ENCODE peak calls at places on chromosomes 1 and 21, in seven cellular contexts. F is prostate gland; R is left ventricle myocardium inferior; Y is CD8-positive, alpha-beta memory T cell; O is neural progenitor cell; C is cardiac muscle cell; L is mesendoderm. Q is an unnamed sample. For H3K4me1 and H3K36me3, the result is how much of the 10 kb centered on the place peaks cover.

GRCh38 chr21:33299181-33299752 is 25.5 kb upstream of the IFNAR1 start:
- DNase-seq in F (no peak), R (no peak), Y (peak), O (no peak), C (no peak), L (peak), Q (no peak)

GRCh38 chr1:25442178-25442577 is 11.5 kb downstream of the MACO1 start:
- DNase-seq in F (no peak), R (no peak), Y (no peak), O (no peak), C (no peak), L (peak), Q (no peak)

GRCh38 chr1:116403506-116404136 is 30.6 kb downstream of the ATP1A1 start:
- DNase-seq in F (no peak), R (no peak), Y (no peak), O (no peak), C (no peak), L (no peak), Q (no peak)

GRCh38 chr1:172446547-172446946 is 2.7 kb upstream of the PIGC start:
- DNase-seq in F (no peak), R (no peak), Y (no peak), O (no peak), C (no peak), L (no peak), Q (no peak)

GRCh38 chr1:172360511-172360910 is 60.0 kb upstream of the C1orf105 start:
- DNase-seq in F (peak), R (no peak), Y (no peak), O (peak), C (no peak), L (peak), Q (no peak)

GRCh38 chr1:226984521-226985238 is 44.6 kb downstream of the COQ8A start:
- DNase-seq in F (no peak), R (peak), Y (no peak), O (no peak), C (no peak), L (no peak), Q (no peak)

GRCh38 chr1:192860478-192861185 is 51.8 kb downstream of the RGS2 start:
- DNase-seq in F (no peak), R (no peak), Y (no peak), O (no peak), C (no peak), L (peak), Q (no peak)

GRCh38 chr21:43306911-43307676 is 119.8 kb downstream of the SIK1 start:
- DNase-seq in F (no peak), R (peak), Y (no peak), O (no peak), C (no peak), L (no peak), Q (peak)

GRCh38 chr1:53967409-53968124 is 21.4 kb downstream of the LRRC42 start:
- DNase-seq in F (no peak), R (no peak), Y (no peak), O (no peak), C (no peak), L (no peak), Q (no peak)

GRCh38 chr1:202349263-202349928 is 897 bp downstream of the PPP1R12B start:
- DNase-seq in F (peak), R (no peak), Y (peak), O (no peak), C (peak), L (peak), Q (no peak)

GRCh38 chr1:66489146-66489545 is 44.8 kb upstream of the SGIP1 start:
- DNase-seq in F (no peak), R (no peak), Y (no peak), O (no peak), C (no peak), L (no peak), Q (no peak)

GRCh38 chr1:156900019-156900718 is 6.7 kb downstream of the PEAR1 start:
- DNase-seq in F (no peak), R (no peak), Y (no peak), O (no peak), C (no peak), L (no peak), Q (peak)

GRCh38 chr1:25474439-25475047 is 43.8 kb downstream of the MACO1 start:
- DNase-seq in F (no peak), R (no peak), Y (peak), O (no peak), C (peak), L (no peak), Q (no peak)

GRCh38 chr1:207519505-207520399 is 23.8 kb downstream of the CR1 start:
- DNase-seq in F (no peak), R (no peak), Y (no peak), O (no peak), C (no peak), L (no peak), Q (no peak)

GRCh38 chr1:187203257-187203656 is 374.5 kb downstream of the PLA2G4A start:
- DNase-seq in F (no peak), R (no peak), Y (no peak), O (no peak), C (no peak), L (peak), Q (no peak)

GRCh38 chr1:5980314-5981008 is 11.8 kb downstream of the NPHP4 start:
- DNase-seq in F (no peak), R (peak), Y (no peak), O (peak), C (peak), L (peak), Q (peak)

GRCh38 chr1:203744008-203744972 is 20.7 kb upstream of the LAX1 start:
- DNase-seq in F (peak), R (peak), Y (peak), O (no peak), C (no peak), L (peak), Q (no peak)

GRCh38 chr1:86345053-86345452 is 51.1 kb downstream of the ODF2L start:
- DNase-seq in F (no peak), R (no peak), Y (no peak), O (no peak), C (no peak), L (no peak), Q (no peak)

GRCh38 chr1:151992345-151993083 is 1.1 kb downstream of the S100A10 start:
- DNase-seq in F (peak), R (peak), Y (no peak), O (peak), C (no peak), L (peak), Q (peak)

GRCh38 chr1:67722292-67722944 is 37.4 kb downstream of the GADD45A start:
- DNase-seq in F (no peak), R (no peak), Y (no peak), O (no peak), C (no peak), L (peak), Q (no peak)

GRCh38 chr21:14453964-14454641 is 71.2 kb upstream of the HSPA13 start:
- DNase-seq in F (no peak), R (no peak), Y (no peak), O (peak), C (peak), L (peak), Q (no peak)

GRCh38 chr1:109790735-109791494 is 27.2 kb upstream of the EPS8L3 start:
- DNase-seq in F (no peak), R (peak), Y (peak), O (peak), C (peak), L (peak), Q (peak)

GRCh38 chr1:66135165-66135564 is 342.5 kb downstream of the PDE4B start:
- DNase-seq in F (no peak), R (no peak), Y (no peak), O (no peak), C (no peak), L (no peak), Q (no peak)

GRCh38 chr1:11526071-11526895 is 47.3 kb downstream of the DISP3 start:
- DNase-seq in F (no peak), R (no peak), Y (no peak), O (no peak), C (no peak), L (no peak), Q (no peak)

GRCh38 chr1:45095450-45095849 is 83.4 kb downstream of the UROD start:
- DNase-seq in F (no peak), R (no peak), Y (no peak), O (no peak), C (no peak), L (no peak), Q (no peak)

GRCh38 chr1:170253180-170253579 is 107.4 kb downstream of the NTMT2 start:
- DNase-seq in F (no peak), R (no peak), Y (no peak), O (no peak), C (no peak), L (no peak), Q (no peak)

GRCh38 chr1:234775477-234776246 is 165.7 kb upstream of the IRF2BP2 start:
- DNase-seq in F (no peak), R (no peak), Y (no peak), O (no peak), C (no peak), L (no peak), Q (peak)

GRCh38 chr1:231233735-231234417 is 7.1 kb upstream of the GNPAT start:
- DNase-seq in F (no peak), R (no peak), Y (no peak), O (no peak), C (no peak), L (peak), Q (no peak)
- H3K4me1 ChIP-seq in F (under half), R (under half), Y (under half), O (under half), C (under half), L (under half), Q (under half)

GRCh38 chr1:232557661-232558260 is 72.2 kb downstream of the SIPA1L2 start:
- DNase-seq in F (no peak), R (no peak), Y (no peak), O (no peak), C (no peak), L (peak), Q (no peak)
- H3K36me3 ChIP-seq in F (under half), R (under half), Y (under half), O (under half), C (under half), L (under half), Q (under half)

DNA sequence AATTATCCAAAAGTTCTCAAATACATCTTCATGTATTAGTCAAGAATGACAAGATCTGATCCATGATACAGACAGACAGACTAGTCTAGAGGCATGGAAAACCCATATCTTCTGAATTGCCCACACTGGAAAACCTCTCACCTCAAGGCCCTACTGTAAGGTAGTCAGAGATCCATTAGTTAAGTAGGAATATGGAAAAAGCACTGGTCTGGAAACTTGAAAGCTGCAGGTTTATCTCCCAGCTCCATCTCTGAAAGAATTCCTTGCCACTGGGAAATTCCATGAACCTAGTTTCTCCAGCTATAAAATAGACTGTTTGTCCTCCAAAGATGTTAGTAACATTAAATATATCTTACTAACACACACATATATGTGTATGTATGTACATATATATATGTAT is 169.2 kb downstream of the AKT3 start:
- DNase-seq in F (no peak), R (no peak), Y (no peak), O (no peak), C (no peak), L (peak), Q (no peak)
- H3K27ac ChIP-seq in F (no peak), R (no peak), Y (no peak), O (no peak), C (no peak), L (no peak), Q (no peak)

DNA sequence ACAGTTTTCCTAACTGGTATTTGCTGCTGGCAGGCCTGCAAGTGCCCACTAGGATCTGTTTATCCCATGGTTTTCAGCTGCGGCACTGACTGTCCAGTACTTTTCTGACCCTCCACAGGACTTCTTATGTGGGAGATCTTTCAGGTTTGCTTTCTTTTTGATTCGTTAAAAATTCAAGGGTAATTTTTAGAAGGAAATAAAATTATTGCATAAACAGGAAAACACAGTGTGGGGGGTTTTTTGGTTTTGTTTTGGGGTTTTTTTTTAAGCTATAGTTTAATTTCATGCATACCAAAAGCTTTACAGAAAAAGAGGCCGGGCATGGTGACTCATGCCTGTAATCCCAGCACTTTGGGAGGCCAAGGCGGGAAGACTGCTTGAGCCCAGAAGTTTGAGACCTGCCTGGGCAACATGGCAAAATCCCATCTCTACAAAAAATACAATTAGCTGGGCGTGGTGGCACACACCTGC is 3.6 kb downstream of the NIBAN1 start:
- DNase-seq in F (no peak), R (no peak), Y (no peak), O (no peak), C (no peak), L (no peak), Q (no peak)
- H3K4me1 ChIP-seq in F (under half), R (half or more), Y (under half), O (under half), C (under half), L (under half), Q (under half)

DNA sequence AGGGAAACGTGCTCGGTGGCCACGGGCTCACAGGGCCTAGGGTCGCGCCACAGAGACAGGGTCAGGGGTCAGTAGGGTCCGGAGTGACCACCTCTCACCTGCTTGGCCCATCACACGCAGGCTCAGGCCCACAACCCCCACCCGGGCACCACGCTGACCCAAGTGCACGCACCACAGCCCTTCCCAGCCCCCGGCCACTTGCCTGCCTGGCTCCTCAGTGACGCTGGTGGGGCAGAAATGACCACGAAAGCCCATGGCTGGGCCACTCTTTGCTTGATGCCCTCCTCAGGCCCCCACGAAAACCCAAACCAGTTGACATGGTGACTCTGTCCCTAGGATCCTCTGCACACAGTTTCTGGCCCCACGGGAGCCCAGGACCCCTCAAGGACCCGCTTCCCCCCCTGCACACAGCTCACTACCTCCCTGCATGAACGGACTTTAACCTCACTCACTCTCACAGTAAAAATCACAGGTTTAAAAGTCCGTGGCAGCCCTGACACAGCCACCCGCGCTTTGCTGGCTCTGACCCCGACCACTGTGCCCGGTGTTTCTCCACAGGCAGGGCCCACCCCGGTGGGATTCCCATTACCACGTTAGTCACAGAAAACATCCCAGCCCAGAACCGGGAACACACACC is 20.7 kb downstream of the NADK start:
- DNase-seq in F (no peak), R (no peak), Y (no peak), O (no peak), C (no peak), L (no peak), Q (no peak)
- H3K36me3 ChIP-seq in F (under half), R (half or more), Y (under half), O (under half), C (under half), L (under half), Q (half or more)

GRCh38 chr1:153774036-153774435 is 1.2 kb upstream of the SLC27A3 start:
- DNase-seq in F (no peak), R (no peak), Y (no peak), O (no peak), C (no peak), L (no peak), Q (no peak)
- H3K27ac ChIP-seq in F (peak), R (peak), Y (no peak), O (no peak), C (no peak), L (no peak), Q (peak)

GRCh38 chr1:35571263-35571662 is 1.9 kb upstream of the TFAP2E start:
- DNase-seq in F (no peak), R (no peak), Y (no peak), O (no peak), C (no peak), L (no peak), Q (no peak)

GRCh38 chr1:35573776-35574654 is 901 bp downstream of the TFAP2E start:
- DNase-seq in F (no peak), R (no peak), Y (no peak), O (peak), C (no peak), L (no peak), Q (no peak)

GRCh38 chr1:35573198-35573775 is at the start of gene TFAP2E:
- DNase-seq in F (peak), R (no peak), Y (no peak), O (peak), C (peak), L (peak), Q (peak)

GRCh38 chr1:35570589-35571137 is 2.5 kb upstream of the TFAP2E start:
- DNase-seq in F (no peak), R (no peak), Y (no peak), O (no peak), C (no peak), L (no peak), Q (no peak)

GRCh38 chr1:35572296-35572695 is 818 bp upstream of the TFAP2E start:
- DNase-seq in F (no peak), R (no peak), Y (no peak), O (no peak), C (no peak), L (no peak), Q (no peak)
- H3K4me1 ChIP-seq in F (under half), R (under half), Y (under half), O (under half), C (under half), L (under half), Q (under half)

GRCh38 chr21:39345440-39345839 is 3.4 kb downstream of the HMGN1 start:
- DNase-seq in F (no peak), R (no peak), Y (no peak), O (no peak), C (no peak), L (no peak), Q (no peak)
- H3K36me3 ChIP-seq in F (under half), R (under half), Y (under half), O (under half), C (under half), L (under half), Q (under half)

GRCh38 chr1:145956776-145957442 is 908 bp downstream of the LIX1L start:
- DNase-seq in F (no peak), R (peak), Y (peak), O (no peak), C (no peak), L (no peak), Q (no peak)

GRCh38 chr1:145959333-145959732 is 1.5 kb upstream of the LIX1L start:
- DNase-seq in F (no peak), R (no peak), Y (no peak), O (no peak), C (no peak), L (no peak), Q (no peak)

GRCh38 chr1:145956361-145956760 is 1.5 kb downstream of the LIX1L start:
- DNase-seq in F (no peak), R (no peak), Y (no peak), O (no peak), C (no peak), L (no peak), Q (no peak)

GRCh38 chr1:145958734-145959133 is 917 bp upstream of the LIX1L start:
- DNase-seq in F (no peak), R (no peak), Y (no peak), O (no peak), C (no peak), L (no peak), Q (no peak)

GRCh38 chr1:145957443-145958319 is at the start of gene LIX1L:
- DNase-seq in F (peak), R (peak), Y (peak), O (peak), C (peak), L (peak), Q (peak)
- H3K27ac ChIP-seq in F (peak), R (peak), Y (peak), O (no peak), C (peak), L (no peak), Q (peak)

Q was measured in lower lobe of right lung.